ENCODE peak calls at places on chromosomes 12 and 14, in ten cellular contexts. O, K, X, Y, U, Q, B, T, F and I are unnamed samples.

GRCh38 chr12:7129647-7130536 is at the start of gene CLSTN3:
- DNase-seq in O (peak; percentile 100), K (peak; percentile 80), X (peak; percentile 54), Y (peak; percentile 98), U (peak; percentile 64), Q (peak; percentile 81), B (peak; percentile 72), T (peak; percentile 72), F (peak; percentile 76), I (no peak)

GRCh38 chr14:35879141-35879648 is 53.1 kb downstream of the BRMS1L start:
- DNase-seq in O (no peak), K (no peak), X (no peak), Y (no peak), U (peak; percentile 41), Q (no peak), B (peak; percentile 64), T (no peak), F (peak; percentile 8), I (no peak)

GRCh38 chr12:69189378-69189978 is 49.9 kb upstream of the CPSF6 start:
- DNase-seq in O (no peak), K (no peak), X (no peak), Y (no peak), U (no peak), Q (no peak), B (no peak), T (no peak), F (no peak), I (no peak)

GRCh38 chr14:102046337-102047278 is 40.2 kb downstream of the HSP90AA1 start:
- DNase-seq in O (peak; percentile 27), K (no peak), X (no peak), Y (peak; percentile 61), U (no peak), Q (no peak), B (peak; percentile 42), T (no peak), F (peak; percentile 68), I (peak; percentile 6)

GRCh38 chr12:27751386-27752047 is 28.5 kb upstream of the KLHL42 start:
- DNase-seq in O (no peak), K (no peak), X (no peak), Y (no peak), U (no peak), Q (no peak), B (peak; percentile 31), T (no peak), F (no peak), I (no peak)

GRCh38 chr14:100383727-100384158 is 60.6 kb downstream of the SLC25A47 start:
- DNase-seq in O (peak; percentile 76), K (peak; percentile 49), X (peak; percentile 48), Y (peak; percentile 77), U (peak; percentile 42), Q (peak; percentile 34), B (peak; percentile 50), T (peak; percentile 51), F (peak; percentile 58), I (no peak)

GRCh38 chr14:54599932-54600331 is 33.0 kb downstream of the SAMD4A start:
- DNase-seq in O (no peak), K (no peak), X (no peak), Y (no peak), U (peak; percentile 45), Q (no peak), B (peak; percentile 51), T (no peak), F (no peak), I (no peak)

GRCh38 chr14:49339130-49339529 is 247.1 kb downstream of the RPS29 start:
- DNase-seq in O (no peak), K (no peak), X (no peak), Y (no peak), U (no peak), Q (no peak), B (no peak), T (no peak), F (no peak), I (no peak)

GRCh38 chr14:106586098-106586704 is 1059.8 kb downstream of the TMEM121 start:
- DNase-seq in O (no peak), K (peak; percentile 39), X (no peak), Y (peak; percentile 32), U (no peak), Q (peak; percentile 57), B (no peak), T (peak; percentile 17), F (no peak), I (no peak)

GRCh38 chr12:11893998-11894397 is 176.7 kb upstream of the BCL2L14 start:
- DNase-seq in O (no peak), K (no peak), X (no peak), Y (no peak), U (no peak), Q (no peak), B (no peak), T (no peak), F (no peak), I (no peak)